ENCODE peak calls at places on chromosomes 6 and 20, in seven cellular contexts. One of them, this sample, is unnamed.

GRCh38 chr20:16573011-16573965 is at the start of gene KIF16B:
- DNase-seq in RWPE1: peak
- DNase-seq in heart left ventricle: peak
- DNase-seq in cardiac muscle cell: peak
- DNase-seq in fibroblast of lung: peak
- DNase-seq in breast epithelium: peak
- DNase-seq in upper lobe of right lung: peak
- DNase-seq in this sample: peak

GRCh38 chr6:101582786-101583185 is 189.3 kb downstream of the GRIK2 start:
- DNase-seq in upper lobe of right lung: no peak
- DNase-seq in heart left ventricle: no peak
- DNase-seq in cardiac muscle cell: no peak
- DNase-seq in fibroblast of lung: no peak
- DNase-seq in RWPE1: no peak
- DNase-seq in breast epithelium: no peak
- DNase-seq in this sample: no peak

GRCh38 chr6:155417454-155417853 is 38.2 kb downstream of the NOX3 start:
- DNase-seq in cardiac muscle cell: no peak
- DNase-seq in breast epithelium: no peak
- DNase-seq in RWPE1: peak
- DNase-seq in heart left ventricle: no peak
- DNase-seq in upper lobe of right lung: no peak
- DNase-seq in fibroblast of lung: no peak
- DNase-seq in this sample: no peak

GRCh38 chr6:20707166-20707485 is 172.9 kb downstream of the CDKAL1 start:
- DNase-seq in fibroblast of lung: peak
- DNase-seq in RWPE1: no peak
- DNase-seq in breast epithelium: no peak
- DNase-seq in cardiac muscle cell: no peak
- DNase-seq in upper lobe of right lung: no peak
- DNase-seq in heart left ventricle: no peak
- DNase-seq in this sample: no peak

GRCh38 chr6:29510202-29510601 is 22.4 kb upstream of the MAS1L start:
- DNase-seq in heart left ventricle: no peak
- DNase-seq in upper lobe of right lung: no peak
- DNase-seq in cardiac muscle cell: no peak
- DNase-seq in RWPE1: no peak
- DNase-seq in breast epithelium: no peak
- DNase-seq in fibroblast of lung: no peak
- DNase-seq in this sample: no peak

GRCh38 chr6:135521431-135521830 is 23.9 kb upstream of the AHI1 start:
- DNase-seq in breast epithelium: no peak
- DNase-seq in RWPE1: no peak
- DNase-seq in upper lobe of right lung: no peak
- DNase-seq in cardiac muscle cell: no peak
- DNase-seq in heart left ventricle: no peak
- DNase-seq in fibroblast of lung: peak
- DNase-seq in this sample: no peak

GRCh38 chr20:8049321-8049720 is 29.8 kb upstream of the TMX4 start:
- DNase-seq in upper lobe of right lung: no peak
- DNase-seq in breast epithelium: no peak
- DNase-seq in fibroblast of lung: no peak
- DNase-seq in RWPE1: no peak
- DNase-seq in heart left ventricle: no peak
- DNase-seq in cardiac muscle cell: peak
- DNase-seq in this sample: no peak

GRCh38 chr6:96184798-96185197 is 169.0 kb downstream of the FUT9 start:
- DNase-seq in upper lobe of right lung: no peak
- DNase-seq in RWPE1: no peak
- DNase-seq in fibroblast of lung: no peak
- DNase-seq in heart left ventricle: no peak
- DNase-seq in breast epithelium: no peak
- DNase-seq in cardiac muscle cell: no peak
- DNase-seq in this sample: no peak

GRCh38 chr6:16196260-16196914 is 42.0 kb upstream of the GMPR start:
- DNase-seq in RWPE1: no peak
- DNase-seq in upper lobe of right lung: no peak
- DNase-seq in fibroblast of lung: no peak
- DNase-seq in cardiac muscle cell: no peak
- DNase-seq in breast epithelium: no peak
- DNase-seq in heart left ventricle: no peak
- DNase-seq in this sample: no peak

GRCh38 chr20:52493177-52493711 is 301.7 kb upstream of the ZFP64 start:
- DNase-seq in heart left ventricle: no peak
- DNase-seq in RWPE1: no peak
- DNase-seq in cardiac muscle cell: peak
- DNase-seq in breast epithelium: no peak
- DNase-seq in upper lobe of right lung: no peak
- DNase-seq in fibroblast of lung: peak
- DNase-seq in this sample: no peak

GRCh38 chr6:44216677-44217331 is at the start of gene MYMX:
- DNase-seq in fibroblast of lung: no peak
- DNase-seq in heart left ventricle: peak
- DNase-seq in breast epithelium: no peak
- DNase-seq in upper lobe of right lung: no peak
- DNase-seq in RWPE1: no peak
- DNase-seq in cardiac muscle cell: no peak
- DNase-seq in this sample: no peak

GRCh38 chr6:100203391-100203790 is 209.4 kb upstream of the MCHR2 start:
- DNase-seq in RWPE1: peak
- DNase-seq in upper lobe of right lung: no peak
- DNase-seq in fibroblast of lung: peak
- DNase-seq in heart left ventricle: no peak
- DNase-seq in cardiac muscle cell: peak
- DNase-seq in breast epithelium: no peak
- DNase-seq in this sample: no peak

GRCh38 chr6:89412071-89413005 is at the start of gene RRAGD:
- DNase-seq in heart left ventricle: peak
- DNase-seq in fibroblast of lung: no peak
- DNase-seq in cardiac muscle cell: peak
- DNase-seq in RWPE1: no peak
- DNase-seq in breast epithelium: peak
- DNase-seq in upper lobe of right lung: peak
- DNase-seq in this sample: peak

GRCh38 chr20:56032251-56032650 is 26.9 kb upstream of the CBLN4 start:
- DNase-seq in heart left ventricle: no peak
- DNase-seq in upper lobe of right lung: no peak
- DNase-seq in breast epithelium: no peak
- DNase-seq in fibroblast of lung: no peak
- DNase-seq in RWPE1: no peak
- DNase-seq in cardiac muscle cell: peak
- DNase-seq in this sample: no peak

GRCh38 chr20:60365882-60366281 is 407.7 kb downstream of the CDH26 start:
- DNase-seq in upper lobe of right lung: no peak
- DNase-seq in fibroblast of lung: no peak
- DNase-seq in RWPE1: no peak
- DNase-seq in cardiac muscle cell: no peak
- DNase-seq in heart left ventricle: no peak
- DNase-seq in breast epithelium: no peak
- DNase-seq in this sample: no peak

GRCh38 chr6:89270951-89271721 is 44.0 kb downstream of the GABRR2 start:
- DNase-seq in breast epithelium: no peak
- DNase-seq in fibroblast of lung: no peak
- DNase-seq in upper lobe of right lung: no peak
- DNase-seq in RWPE1: no peak
- DNase-seq in heart left ventricle: no peak
- DNase-seq in cardiac muscle cell: no peak
- DNase-seq in this sample: no peak

GRCh38 chr6:98657764-98658163 is 176.6 kb upstream of the POU3F2 start:
- DNase-seq in breast epithelium: no peak
- DNase-seq in cardiac muscle cell: peak
- DNase-seq in fibroblast of lung: peak
- DNase-seq in RWPE1: peak
- DNase-seq in upper lobe of right lung: peak
- DNase-seq in heart left ventricle: no peak
- DNase-seq in this sample: no peak

GRCh38 chr6:150537481-150537880 is 62.2 kb upstream of the PLEKHG1 start:
- DNase-seq in heart left ventricle: no peak
- DNase-seq in upper lobe of right lung: no peak
- DNase-seq in cardiac muscle cell: no peak
- DNase-seq in RWPE1: no peak
- DNase-seq in breast epithelium: no peak
- DNase-seq in fibroblast of lung: no peak
- DNase-seq in this sample: no peak

GRCh38 chr6:32181890-32182529 is 2.0 kb downstream of the AGER start:
- DNase-seq in RWPE1: no peak
- DNase-seq in fibroblast of lung: no peak
- DNase-seq in upper lobe of right lung: no peak
- DNase-seq in breast epithelium: no peak
- DNase-seq in heart left ventricle: no peak
- DNase-seq in cardiac muscle cell: no peak
- DNase-seq in this sample: no peak
- H3K27ac ChIP-seq in RWPE1: peak
- H3K27ac ChIP-seq in fibroblast of lung: no peak
- H3K27ac ChIP-seq in upper lobe of right lung: peak
- H3K27ac ChIP-seq in breast epithelium: peak
- H3K27ac ChIP-seq in heart left ventricle: peak
- H3K27ac ChIP-seq in cardiac muscle cell: peak
- H3K27ac ChIP-seq in this sample: no peak

DNA sequence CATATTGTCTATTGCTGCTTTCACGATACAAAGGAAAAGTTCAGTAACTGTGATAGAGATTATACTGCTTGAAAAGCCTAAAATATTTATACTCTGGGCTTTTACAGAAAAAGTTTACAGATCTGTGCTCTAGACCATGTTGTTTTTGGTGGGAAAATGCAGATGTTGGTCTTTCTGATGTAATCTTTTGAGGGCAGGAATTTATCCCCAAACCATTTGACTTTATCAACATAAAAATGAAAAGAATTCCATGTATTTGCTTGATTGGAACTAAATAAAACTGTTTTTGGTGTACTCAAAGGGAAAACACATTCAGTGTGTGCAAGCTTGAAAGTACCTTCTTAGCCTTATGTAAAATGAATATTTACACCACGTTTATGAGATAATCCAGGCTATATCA is 603.5 kb downstream of the KHDRBS2 start:
- DNase-seq in fibroblast of lung: no peak
- DNase-seq in cardiac muscle cell: no peak
- DNase-seq in heart left ventricle: no peak
- DNase-seq in breast epithelium: no peak
- DNase-seq in upper lobe of right lung: no peak
- DNase-seq in RWPE1: no peak
- DNase-seq in this sample: no peak
- H3K27ac ChIP-seq in fibroblast of lung: no peak
- H3K27ac ChIP-seq in cardiac muscle cell: no peak
- H3K27ac ChIP-seq in heart left ventricle: no peak
- H3K27ac ChIP-seq in breast epithelium: no peak
- H3K27ac ChIP-seq in upper lobe of right lung: no peak
- H3K27ac ChIP-seq in RWPE1: no peak
- H3K27ac ChIP-seq in this sample: no peak

DNA sequence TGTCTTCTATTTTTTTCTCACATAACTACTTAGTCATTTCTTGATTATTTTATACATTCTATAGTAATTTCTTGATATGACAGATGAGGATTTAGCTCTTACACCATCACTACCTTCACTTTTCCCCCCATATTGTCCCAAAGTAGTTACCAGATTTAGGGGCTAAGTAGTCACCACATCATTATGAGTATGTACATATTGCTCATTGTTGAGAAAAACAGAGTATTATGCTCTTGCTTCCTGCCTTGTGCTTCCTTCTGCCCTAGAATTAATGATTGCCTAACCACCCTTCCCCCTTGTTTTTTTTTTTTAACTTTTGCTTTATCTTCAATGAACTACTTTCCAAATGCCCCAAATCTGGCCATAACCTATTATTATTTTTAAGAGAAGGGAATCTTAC is 6.8 kb upstream of the HLA-B start:
- DNase-seq in fibroblast of lung: no peak
- DNase-seq in upper lobe of right lung: no peak
- DNase-seq in heart left ventricle: no peak
- DNase-seq in RWPE1: no peak
- DNase-seq in breast epithelium: no peak
- DNase-seq in cardiac muscle cell: no peak
- DNase-seq in this sample: no peak
- H3K27ac ChIP-seq in fibroblast of lung: no peak
- H3K27ac ChIP-seq in upper lobe of right lung: no peak
- H3K27ac ChIP-seq in heart left ventricle: no peak
- H3K27ac ChIP-seq in RWPE1: no peak
- H3K27ac ChIP-seq in breast epithelium: no peak
- H3K27ac ChIP-seq in cardiac muscle cell: no peak
- H3K27ac ChIP-seq in this sample: no peak

GRCh38 chr20:38723982-38724602 is at the start of gene SLC32A1:
- DNase-seq in breast epithelium: no peak
- DNase-seq in cardiac muscle cell: no peak
- DNase-seq in fibroblast of lung: no peak
- DNase-seq in upper lobe of right lung: no peak
- DNase-seq in RWPE1: no peak
- DNase-seq in heart left ventricle: no peak
- DNase-seq in this sample: no peak

GRCh38 chr20:38723069-38723981 is 961 bp upstream of the SLC32A1 start:
- DNase-seq in RWPE1: no peak
- DNase-seq in heart left ventricle: no peak
- DNase-seq in fibroblast of lung: peak
- DNase-seq in breast epithelium: no peak
- DNase-seq in upper lobe of right lung: no peak
- DNase-seq in cardiac muscle cell: peak
- DNase-seq in this sample: peak

GRCh38 chr20:38725959-38726848 is 1.9 kb downstream of the SLC32A1 start:
- DNase-seq in heart left ventricle: no peak
- DNase-seq in fibroblast of lung: no peak
- DNase-seq in breast epithelium: no peak
- DNase-seq in upper lobe of right lung: no peak
- DNase-seq in cardiac muscle cell: peak
- DNase-seq in RWPE1: peak
- DNase-seq in this sample: no peak

GRCh38 chr20:38725458-38725958 is 1.2 kb downstream of the SLC32A1 start:
- DNase-seq in breast epithelium: no peak
- DNase-seq in fibroblast of lung: no peak
- DNase-seq in heart left ventricle: no peak
- DNase-seq in cardiac muscle cell: no peak
- DNase-seq in RWPE1: no peak
- DNase-seq in upper lobe of right lung: no peak
- DNase-seq in this sample: peak

DNA sequence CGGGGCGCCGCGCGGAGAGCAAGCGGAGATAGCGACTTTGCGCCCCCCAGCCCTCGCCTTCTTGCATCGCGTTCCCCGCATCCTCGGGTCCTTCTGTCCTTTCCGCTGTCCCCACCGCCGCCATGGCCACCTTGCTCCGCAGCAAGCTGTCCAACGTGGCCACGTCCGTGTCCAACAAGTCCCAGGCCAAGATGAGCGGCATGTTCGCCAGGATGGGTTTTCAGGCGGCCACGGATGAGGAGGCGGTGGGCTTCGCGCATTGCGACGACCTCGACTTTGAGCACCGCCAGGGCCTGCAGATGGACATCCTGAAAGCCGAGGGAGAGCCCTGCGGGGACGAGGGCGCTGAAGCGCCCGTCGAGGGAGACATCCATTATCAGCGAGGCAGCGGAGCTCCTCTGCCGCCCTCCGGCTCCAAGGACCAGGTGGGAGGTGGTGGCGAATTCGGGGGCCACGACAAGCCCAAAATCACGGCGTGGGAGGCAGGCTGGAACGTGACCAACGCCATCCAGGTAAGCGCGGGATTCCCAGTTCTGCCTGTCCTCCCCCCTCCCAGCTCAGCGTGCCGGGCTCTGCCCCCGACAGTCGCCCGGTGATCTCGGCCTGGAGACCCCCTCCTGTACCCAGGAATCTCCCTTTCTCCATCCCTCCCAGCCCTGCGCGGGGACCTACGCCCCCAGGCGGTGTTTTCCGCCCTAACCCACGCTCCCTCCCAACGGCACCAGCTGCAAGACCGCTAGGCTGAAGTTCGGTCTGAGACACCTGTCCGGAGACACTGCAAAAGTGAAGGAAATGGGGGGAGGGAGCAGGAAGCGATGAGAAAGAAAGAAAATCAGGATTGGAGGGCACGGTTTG is 544 bp downstream of the SLC32A1 start:
- DNase-seq in heart left ventricle: no peak
- DNase-seq in cardiac muscle cell: no peak
- DNase-seq in RWPE1: no peak
- DNase-seq in fibroblast of lung: no peak
- DNase-seq in upper lobe of right lung: no peak
- DNase-seq in breast epithelium: no peak
- DNase-seq in this sample: no peak
- H3K27ac ChIP-seq in heart left ventricle: no peak
- H3K27ac ChIP-seq in cardiac muscle cell: no peak
- H3K27ac ChIP-seq in RWPE1: no peak
- H3K27ac ChIP-seq in fibroblast of lung: no peak
- H3K27ac ChIP-seq in upper lobe of right lung: no peak
- H3K27ac ChIP-seq in breast epithelium: no peak
- H3K27ac ChIP-seq in this sample: peak

This sample was measured in caudate nucleus.